ENCODE peak calls at places on chromosomes 5 and 9, in five cellular contexts. T is stimulated activated naive CD8-positive, alpha-beta T cell treated with anti-CD3 and anti-CD28 coated beads, Interleukin-15, Interleukin-2, amounts not matched to agents 100 U/mL and 50 U/mL, for 24 hours; J is GM12865; N is occipital lobe; R is mesenchymal stem cell. U is an unnamed sample.

GRCh38 chr9:137313956-137314560 is 12.0 kb upstream of the NRARP start:
- DNase-seq in T (no peak), J (no peak), N (no peak), R (no peak), U (peak)

GRCh38 chr5:65961644-65962043 is 35.3 kb downstream of the ERBIN start:
- DNase-seq in T (no peak), J (peak), N (no peak), R (peak), U (peak)

GRCh38 chr9:115957571-115957970 is 196.0 kb upstream of the PAPPA start:
- DNase-seq in T (no peak), J (no peak), N (no peak), R (peak), U (no peak)

GRCh38 chr9:81492710-81493447 is 196.5 kb downstream of the TLE1 start:
- DNase-seq in T (no peak), J (no peak), N (no peak), R (peak), U (no peak)

GRCh38 chr9:133739408-133740280 is 1.5 kb upstream of the SARDH start:
- DNase-seq in T (no peak), J (no peak), N (no peak), R (no peak), U (no peak)

GRCh38 chr9:86578722-86579121 is 224.5 kb upstream of the TUT7 start:
- DNase-seq in T (no peak), J (no peak), N (no peak), R (no peak), U (no peak)

GRCh38 chr5:146007270-146007669 is 70.9 kb downstream of the SH3RF2 start:
- DNase-seq in T (no peak), J (no peak), N (no peak), R (peak), U (no peak)

GRCh38 chr5:67814569-67815311 is 400.8 kb upstream of the PIK3R1 start:
- DNase-seq in T (no peak), J (no peak), N (no peak), R (no peak), U (no peak)

GRCh38 chr5:71697967-71698366 is 21.1 kb upstream of the CARTPT start:
- DNase-seq in T (peak), J (no peak), N (no peak), R (no peak), U (no peak)

GRCh38 chr9:121992571-121993212 is 100.4 kb downstream of the TTLL11 start:
- DNase-seq in T (peak), J (peak), N (peak), R (peak), U (peak)

GRCh38 chr5:112525217-112525616 is 106.1 kb upstream of the EPB41L4A start:
- DNase-seq in T (no peak), J (no peak), N (no peak), R (no peak), U (no peak)

GRCh38 chr5:96067902-96068614 is 106.4 kb upstream of the ELL2 start:
- DNase-seq in T (peak), J (peak), N (no peak), R (peak), U (no peak)

GRCh38 chr5:11251242-11251641 is 490.2 kb upstream of the DAP start:
- DNase-seq in T (no peak), J (no peak), N (no peak), R (peak), U (no peak)

U was measured in GM13976.